ENCODE peak calls at places on chromosomes 2 and 18, in eight cellular contexts. One of them, this sample, is unnamed.

GRCh38 chr2:172196768-172197322 is 94.1 kb upstream of the DLX2 start:
- DNase-seq in spleen: peak; percentile 79
- DNase-seq in Peyer's patch: peak; percentile 67
- DNase-seq in ascending aorta: no peak
- DNase-seq in glutamatergic neuron: no peak
- DNase-seq in HCT116: no peak
- DNase-seq in foreskin fibroblast: peak; percentile 45
- DNase-seq in upper lobe of left lung: no peak
- DNase-seq in this sample: no peak

GRCh38 chr2:191462370-191462769 is 215.6 kb upstream of the NABP1 start:
- DNase-seq in Peyer's patch: peak; percentile 48
- DNase-seq in glutamatergic neuron: peak; percentile 19
- DNase-seq in upper lobe of left lung: no peak
- DNase-seq in HCT116: no peak
- DNase-seq in spleen: no peak
- DNase-seq in foreskin fibroblast: no peak
- DNase-seq in ascending aorta: no peak
- DNase-seq in this sample: no peak

GRCh38 chr2:171522804-171523338 is 597 bp downstream of the CYBRD1 start:
- DNase-seq in Peyer's patch: no peak
- DNase-seq in glutamatergic neuron: peak; percentile 58
- DNase-seq in spleen: peak; percentile 81
- DNase-seq in upper lobe of left lung: peak; percentile 89
- DNase-seq in foreskin fibroblast: peak; percentile 66
- DNase-seq in ascending aorta: peak; percentile 68
- DNase-seq in HCT116: no peak
- DNase-seq in this sample: peak; percentile 90

GRCh38 chr2:185811580-185811979 is 73.0 kb downstream of the FSIP2 start:
- DNase-seq in upper lobe of left lung: no peak
- DNase-seq in HCT116: no peak
- DNase-seq in foreskin fibroblast: no peak
- DNase-seq in Peyer's patch: no peak
- DNase-seq in ascending aorta: no peak
- DNase-seq in spleen: no peak
- DNase-seq in glutamatergic neuron: no peak
- DNase-seq in this sample: no peak

GRCh38 chr18:21129586-21130216 is 18.1 kb upstream of the ROCK1 start:
- DNase-seq in ascending aorta: no peak
- DNase-seq in upper lobe of left lung: no peak
- DNase-seq in glutamatergic neuron: no peak
- DNase-seq in HCT116: no peak
- DNase-seq in spleen: no peak
- DNase-seq in foreskin fibroblast: peak; percentile 75
- DNase-seq in Peyer's patch: no peak
- DNase-seq in this sample: no peak

GRCh38 chr2:203689424-203690109 is 16.9 kb upstream of the CD28 start:
- DNase-seq in HCT116: no peak
- DNase-seq in foreskin fibroblast: no peak
- DNase-seq in upper lobe of left lung: no peak
- DNase-seq in Peyer's patch: no peak
- DNase-seq in spleen: no peak
- DNase-seq in ascending aorta: no peak
- DNase-seq in glutamatergic neuron: no peak
- DNase-seq in this sample: no peak

GRCh38 chr2:237388036-237388435 is 25.9 kb downstream of the COL6A3 start:
- DNase-seq in upper lobe of left lung: no peak
- DNase-seq in HCT116: no peak
- DNase-seq in ascending aorta: no peak
- DNase-seq in spleen: no peak
- DNase-seq in glutamatergic neuron: no peak
- DNase-seq in Peyer's patch: no peak
- DNase-seq in foreskin fibroblast: no peak
- DNase-seq in this sample: no peak

GRCh38 chr2:238510911-238511613 is 84.3 kb downstream of the ASB1 start:
- DNase-seq in spleen: peak; percentile 68
- DNase-seq in upper lobe of left lung: peak; percentile 61
- DNase-seq in foreskin fibroblast: no peak
- DNase-seq in glutamatergic neuron: no peak
- DNase-seq in ascending aorta: no peak
- DNase-seq in HCT116: no peak
- DNase-seq in Peyer's patch: peak; percentile 41
- DNase-seq in this sample: no peak

GRCh38 chr18:62339106-62339988 is 14.2 kb downstream of the TNFRSF11A start:
- DNase-seq in HCT116: peak; percentile 39
- DNase-seq in glutamatergic neuron: no peak
- DNase-seq in upper lobe of left lung: no peak
- DNase-seq in ascending aorta: no peak
- DNase-seq in Peyer's patch: peak; percentile 62
- DNase-seq in foreskin fibroblast: peak; percentile 25
- DNase-seq in spleen: no peak
- DNase-seq in this sample: no peak

GRCh38 chr2:211351998-211352397 is 795.6 kb downstream of the CPS1 start:
- DNase-seq in Peyer's patch: no peak
- DNase-seq in foreskin fibroblast: no peak
- DNase-seq in glutamatergic neuron: peak; percentile 53
- DNase-seq in spleen: no peak
- DNase-seq in upper lobe of left lung: no peak
- DNase-seq in HCT116: no peak
- DNase-seq in ascending aorta: no peak
- DNase-seq in this sample: no peak

GRCh38 chr2:166092889-166093288 is 34.9 kb downstream of the SCN1A start:
- DNase-seq in glutamatergic neuron: no peak
- DNase-seq in Peyer's patch: no peak
- DNase-seq in upper lobe of left lung: no peak
- DNase-seq in ascending aorta: no peak
- DNase-seq in spleen: no peak
- DNase-seq in foreskin fibroblast: peak; percentile 83
- DNase-seq in HCT116: no peak
- DNase-seq in this sample: no peak

GRCh38 chr2:85596486-85597143 is 1.1 kb downstream of the RNF181 start:
- DNase-seq in upper lobe of left lung: no peak
- DNase-seq in ascending aorta: no peak
- DNase-seq in foreskin fibroblast: no peak
- DNase-seq in glutamatergic neuron: no peak
- DNase-seq in spleen: no peak
- DNase-seq in Peyer's patch: no peak
- DNase-seq in HCT116: no peak
- DNase-seq in this sample: no peak

GRCh38 chr2:45008296-45009129 is 739 bp downstream of the SIX2 start:
- DNase-seq in spleen: no peak
- DNase-seq in Peyer's patch: no peak
- DNase-seq in glutamatergic neuron: no peak
- DNase-seq in upper lobe of left lung: peak; percentile 90
- DNase-seq in HCT116: no peak
- DNase-seq in ascending aorta: no peak
- DNase-seq in foreskin fibroblast: peak; percentile 41
- DNase-seq in this sample: no peak

GRCh38 chr2:86337235-86338099 is at the start of gene REEP1:
- DNase-seq in upper lobe of left lung: peak; percentile 87
- DNase-seq in spleen: no peak
- DNase-seq in ascending aorta: peak; percentile 66
- DNase-seq in Peyer's patch: no peak
- DNase-seq in HCT116: no peak
- DNase-seq in foreskin fibroblast: peak; percentile 35
- DNase-seq in glutamatergic neuron: peak; percentile 73
- DNase-seq in this sample: no peak

GRCh38 chr2:71700880-71701397 is 247.6 kb downstream of the DYSF start:
- DNase-seq in Peyer's patch: peak; percentile 44
- DNase-seq in HCT116: no peak
- DNase-seq in ascending aorta: peak; percentile 94
- DNase-seq in foreskin fibroblast: no peak
- DNase-seq in upper lobe of left lung: no peak
- DNase-seq in spleen: peak; percentile 55
- DNase-seq in glutamatergic neuron: no peak
- DNase-seq in this sample: peak; percentile 86

GRCh38 chr2:46294185-46294836 is 2.9 kb upstream of the EPAS1 start:
- DNase-seq in Peyer's patch: peak; percentile 73
- DNase-seq in spleen: no peak
- DNase-seq in upper lobe of left lung: no peak
- DNase-seq in HCT116: no peak
- DNase-seq in glutamatergic neuron: peak; percentile 41
- DNase-seq in ascending aorta: no peak
- DNase-seq in foreskin fibroblast: peak; percentile 52
- DNase-seq in this sample: no peak

GRCh38 chr2:4354678-4355077 is 651.3 kb downstream of the DCDC2C start:
- DNase-seq in foreskin fibroblast: no peak
- DNase-seq in HCT116: no peak
- DNase-seq in upper lobe of left lung: peak; percentile 15
- DNase-seq in glutamatergic neuron: peak; percentile 63
- DNase-seq in ascending aorta: no peak
- DNase-seq in spleen: no peak
- DNase-seq in Peyer's patch: no peak
- DNase-seq in this sample: no peak

GRCh38 chr18:67794512-67794911 is 278.0 kb upstream of the DSEL start:
- DNase-seq in upper lobe of left lung: no peak
- DNase-seq in Peyer's patch: no peak
- DNase-seq in HCT116: no peak
- DNase-seq in glutamatergic neuron: no peak
- DNase-seq in ascending aorta: no peak
- DNase-seq in spleen: no peak
- DNase-seq in foreskin fibroblast: peak; percentile 49
- DNase-seq in this sample: no peak

GRCh38 chr18:34738173-34738894 is 28.2 kb downstream of the DTNA start:
- DNase-seq in foreskin fibroblast: peak; percentile 49
- DNase-seq in spleen: no peak
- DNase-seq in upper lobe of left lung: no peak
- DNase-seq in Peyer's patch: no peak
- DNase-seq in HCT116: no peak
- DNase-seq in glutamatergic neuron: no peak
- DNase-seq in ascending aorta: no peak
- DNase-seq in this sample: no peak

GRCh38 chr2:237885171-237885930 is 25.9 kb downstream of the RAMP1 start:
- DNase-seq in ascending aorta: no peak
- DNase-seq in upper lobe of left lung: peak; percentile 78
- DNase-seq in Peyer's patch: no peak
- DNase-seq in HCT116: no peak
- DNase-seq in glutamatergic neuron: no peak
- DNase-seq in spleen: peak; percentile 70
- DNase-seq in foreskin fibroblast: no peak
- DNase-seq in this sample: peak; percentile 88

GRCh38 chr18:12056884-12057402 is 36.7 kb upstream of the ANKRD62 start:
- DNase-seq in glutamatergic neuron: no peak
- DNase-seq in HCT116: no peak
- DNase-seq in spleen: no peak
- DNase-seq in foreskin fibroblast: no peak
- DNase-seq in upper lobe of left lung: peak; percentile 50
- DNase-seq in ascending aorta: no peak
- DNase-seq in Peyer's patch: no peak
- DNase-seq in this sample: no peak

GRCh38 chr2:227407601-227408089 is 19.9 kb upstream of the SCYGR1 start:
- DNase-seq in Peyer's patch: no peak
- DNase-seq in foreskin fibroblast: peak; percentile 93
- DNase-seq in spleen: peak; percentile 90
- DNase-seq in glutamatergic neuron: no peak
- DNase-seq in ascending aorta: peak; percentile 79
- DNase-seq in upper lobe of left lung: no peak
- DNase-seq in HCT116: no peak
- DNase-seq in this sample: no peak

GRCh38 chr2:240464514-240465241 is 29.2 kb downstream of the GPC1 start:
- DNase-seq in upper lobe of left lung: peak; percentile 76
- DNase-seq in HCT116: no peak
- DNase-seq in ascending aorta: peak; percentile 54
- DNase-seq in spleen: peak; percentile 69
- DNase-seq in glutamatergic neuron: no peak
- DNase-seq in foreskin fibroblast: no peak
- DNase-seq in Peyer's patch: no peak
- DNase-seq in this sample: peak; percentile 87

GRCh38 chr2:197310271-197310939 is at the start of gene ANKRD44:
- DNase-seq in glutamatergic neuron: peak; percentile 90
- DNase-seq in ascending aorta: peak; percentile 95
- DNase-seq in spleen: peak; percentile 99
- DNase-seq in HCT116: peak; percentile 31
- DNase-seq in foreskin fibroblast: peak; percentile 94
- DNase-seq in Peyer's patch: peak; percentile 96
- DNase-seq in upper lobe of left lung: peak; percentile 97
- DNase-seq in this sample: peak; percentile 97
- TF ChIP-seq CTCF in glutamatergic neuron: no peak
- TF ChIP-seq CTCF in ascending aorta: peak; percentile 34
- TF ChIP-seq CTCF in spleen: peak; percentile 43
- TF ChIP-seq CTCF in HCT116: no peak
- TF ChIP-seq CTCF in foreskin fibroblast: no peak
- TF ChIP-seq CTCF in Peyer's patch: peak; percentile 79
- TF ChIP-seq CTCF in upper lobe of left lung: peak; percentile 97
- TF ChIP-seq CTCF in this sample: peak; percentile 67

GRCh38 chr18:24446953-24447537 is 13.4 kb upstream of the HRH4 start:
- DNase-seq in foreskin fibroblast: peak; percentile 11
- DNase-seq in ascending aorta: no peak
- DNase-seq in upper lobe of left lung: no peak
- DNase-seq in Peyer's patch: no peak
- DNase-seq in spleen: no peak
- DNase-seq in HCT116: no peak
- DNase-seq in glutamatergic neuron: no peak
- DNase-seq in this sample: no peak
- TF ChIP-seq CTCF in foreskin fibroblast: peak; percentile 10
- TF ChIP-seq CTCF in ascending aorta: no peak
- TF ChIP-seq CTCF in upper lobe of left lung: no peak
- TF ChIP-seq CTCF in Peyer's patch: peak; percentile 30
- TF ChIP-seq CTCF in spleen: no peak
- TF ChIP-seq CTCF in HCT116: peak; percentile 16
- TF ChIP-seq CTCF in glutamatergic neuron: no peak
- TF ChIP-seq CTCF in this sample: peak; percentile 68

GRCh38 chr18:3094355-3094684 is 81.4 kb upstream of the LPIN2 start:
- DNase-seq in spleen: no peak
- DNase-seq in ascending aorta: no peak
- DNase-seq in Peyer's patch: no peak
- DNase-seq in foreskin fibroblast: no peak
- DNase-seq in HCT116: no peak
- DNase-seq in upper lobe of left lung: no peak
- DNase-seq in glutamatergic neuron: no peak
- DNase-seq in this sample: no peak
- TF ChIP-seq CTCF in spleen: no peak
- TF ChIP-seq CTCF in ascending aorta: no peak
- TF ChIP-seq CTCF in Peyer's patch: no peak
- TF ChIP-seq CTCF in foreskin fibroblast: no peak
- TF ChIP-seq CTCF in HCT116: no peak
- TF ChIP-seq CTCF in upper lobe of left lung: no peak
- TF ChIP-seq CTCF in glutamatergic neuron: no peak
- TF ChIP-seq CTCF in this sample: no peak

DNA sequence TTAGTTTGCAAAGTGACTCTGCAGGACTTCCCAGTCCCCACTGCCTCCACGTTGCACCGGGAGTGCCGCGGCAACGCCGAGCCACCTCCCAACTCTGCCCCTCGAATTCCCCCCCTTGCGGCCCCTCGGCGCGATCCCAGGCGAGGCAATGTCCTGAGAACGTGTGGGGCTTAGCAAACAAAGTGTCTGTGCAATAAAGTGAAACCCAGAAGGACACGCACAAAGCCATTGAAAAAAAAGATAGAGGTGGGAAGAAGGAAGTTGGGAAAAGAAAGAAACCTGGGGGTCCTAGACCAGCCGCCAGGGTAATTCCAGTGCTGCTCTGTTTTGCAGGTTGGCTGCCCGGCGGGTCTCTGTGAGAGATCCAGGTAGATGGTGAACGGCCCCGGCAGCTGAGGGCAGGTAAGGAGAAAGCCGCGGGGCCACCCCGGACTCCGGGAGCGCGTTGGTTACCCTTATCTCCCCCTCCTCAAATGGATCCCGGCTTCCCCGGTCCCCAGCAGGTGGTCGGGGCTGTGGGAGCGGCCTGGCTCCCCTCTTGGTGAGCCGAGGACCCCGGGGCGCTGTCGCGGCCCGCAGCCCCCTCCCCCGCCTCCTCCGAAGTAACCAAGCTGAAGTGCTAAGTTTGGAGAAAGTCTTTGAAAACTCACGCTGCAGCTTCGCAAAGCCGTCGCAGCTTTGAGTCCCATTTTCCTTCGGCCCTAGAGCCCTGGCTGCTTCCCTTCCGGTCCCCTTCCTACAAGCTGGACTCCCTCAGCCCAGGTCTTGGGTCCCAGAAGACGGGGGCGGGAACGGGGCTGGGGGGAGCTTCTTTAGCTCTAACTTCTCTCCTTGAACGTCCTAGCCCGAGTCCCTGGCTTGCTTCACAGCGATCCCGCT is 525 bp downstream of the OTX1 start:
- DNase-seq in glutamatergic neuron: peak; percentile 26
- DNase-seq in upper lobe of left lung: peak; percentile 74
- DNase-seq in spleen: no peak
- DNase-seq in ascending aorta: no peak
- DNase-seq in HCT116: no peak
- DNase-seq in Peyer's patch: no peak
- DNase-seq in foreskin fibroblast: peak; percentile 18
- DNase-seq in this sample: no peak
- TF ChIP-seq CTCF in glutamatergic neuron: no peak
- TF ChIP-seq CTCF in upper lobe of left lung: no peak
- TF ChIP-seq CTCF in spleen: no peak
- TF ChIP-seq CTCF in ascending aorta: no peak
- TF ChIP-seq CTCF in HCT116: no peak
- TF ChIP-seq CTCF in Peyer's patch: no peak
- TF ChIP-seq CTCF in foreskin fibroblast: no peak
- TF ChIP-seq CTCF in this sample: no peak